ENCODE peak calls at places on chromosomes 7 and 10, in ten cellular contexts. C is GM13977; P is COR-L47; E is non-pigmented ciliary epithelial cell; S is naive thymus-derived CD8-positive, alpha-beta T cell; I is BJ; Y is natural killer cell treated with Interleukin-12 subunit alpha and Interleukin-12 subunit beta and Interleukin-15 and Interleukin-18, amount 100 ng/mL, for 72 hours; D is chondrocyte; U is fibroblast of the conjunctiva; Q is hepatocyte. N is an unnamed sample.

GRCh38 chr10:133391249-133391635 is 2.7 kb upstream of the MTG1 start:
- DNase-seq in P (no peak), I (no peak), U (no peak), Y (no peak), Q (no peak), C (no peak), E (no peak), S (no peak), D (no peak), N (peak)

GRCh38 chr10:78515037-78515872 is 481.6 kb downstream of the RPS24 start:
- DNase-seq in D (no peak), C (no peak), Y (no peak), U (no peak), P (no peak), Q (no peak), E (no peak), I (no peak), S (no peak), N (no peak)

GRCh38 chr7:2734084-2734601 is 46.1 kb downstream of the AMZ1 start:
- DNase-seq in P (no peak), D (peak), U (no peak), Y (no peak), Q (no peak), I (no peak), C (no peak), S (no peak), E (no peak), N (no peak)

GRCh38 chr7:110677405-110677804 is 413.5 kb upstream of the LRRN3 start:
- DNase-seq in S (no peak), U (no peak), C (no peak), P (no peak), E (no peak), D (no peak), I (no peak), Y (no peak), Q (peak), N (no peak)

GRCh38 chr10:113947138-113948011 is 92.9 kb downstream of the NHLRC2 start:
- DNase-seq in I (no peak), U (no peak), S (no peak), Q (peak), C (no peak), Y (no peak), E (no peak), D (no peak), P (no peak), N (no peak)

GRCh38 chr10:114061148-114061547 is 17.5 kb downstream of the ADRB1 start:
- DNase-seq in U (no peak), C (no peak), S (no peak), D (no peak), Q (no peak), P (no peak), I (no peak), E (no peak), Y (no peak), N (no peak)

GRCh38 chr7:78178319-78178718 is 379.7 kb downstream of the PHTF2 start:
- DNase-seq in P (no peak), U (no peak), D (no peak), I (peak), C (no peak), Q (no peak), S (no peak), Y (no peak), E (no peak), N (no peak)

GRCh38 chr7:1087952-1088920 is at the start of gene GPER1:
- DNase-seq in Y (no peak), S (no peak), D (no peak), U (peak), Q (peak), I (no peak), C (no peak), E (no peak), P (no peak), N (peak)

N was measured in upper lobe of right lung.